ENCODE peak calls at places on chromosomes 16 and 17, in eight cellular contexts. X, O, F, E, W, B, K and R are unnamed samples.

GRCh38 chr17:806346-807145 is 24.4 kb downstream of the MRM3 start:
- DNase-seq in X (no peak), O (peak; percentile 38), F (no peak), E (no peak), W (no peak), B (no peak), K (no peak), R (no peak)

GRCh38 chr17:9644910-9645751 is at the start of gene USP43:
- DNase-seq in X (peak; percentile 50), O (no peak), F (no peak), E (peak; percentile 70), W (no peak), B (peak; percentile 85), K (no peak), R (no peak)

GRCh38 chr17:28812980-28813377 is 29.6 kb downstream of the FAM222B start:
- DNase-seq in X (no peak), O (no peak), F (peak; percentile 71), E (no peak), W (no peak), B (no peak), K (no peak), R (no peak)

GRCh38 chr16:56848056-56848936 is 16.7 kb upstream of the SLC12A3 start:
- DNase-seq in X (peak; percentile 65), O (peak; percentile 61), F (peak; percentile 79), E (peak; percentile 76), W (no peak), B (no peak), K (no peak), R (peak; percentile 86)

GRCh38 chr17:42780816-42781638 is 617 bp downstream of the WNK4 start:
- DNase-seq in X (peak; percentile 30), O (no peak), F (no peak), E (no peak), W (no peak), B (no peak), K (no peak), R (no peak)

GRCh38 chr17:61387511-61388305 is 11.9 kb upstream of the TBX2 start:
- DNase-seq in X (no peak), O (peak; percentile 42), F (no peak), E (no peak), W (no peak), B (no peak), K (no peak), R (no peak)

GRCh38 chr17:80055597-80055996 is 19.2 kb downstream of the CCDC40 start:
- DNase-seq in X (no peak), O (no peak), F (no peak), E (no peak), W (no peak), B (no peak), K (no peak), R (no peak)

GRCh38 chr17:16439867-16440351 is 24.5 kb downstream of the TRPV2 start:
- DNase-seq in X (peak; percentile 42), O (no peak), F (no peak), E (no peak), W (peak; percentile 12), B (peak; percentile 62), K (no peak), R (no peak)

GRCh38 chr17:48388955-48389764 is 40.9 kb downstream of the SKAP1 start:
- DNase-seq in X (no peak), O (no peak), F (no peak), E (no peak), W (no peak), B (no peak), K (no peak), R (no peak)

GRCh38 chr16:85994492-85995433 is 95.8 kb downstream of the IRF8 start:
- DNase-seq in X (no peak), O (no peak), F (no peak), E (no peak), W (no peak), B (no peak), K (no peak), R (peak; percentile 48)

DNA sequence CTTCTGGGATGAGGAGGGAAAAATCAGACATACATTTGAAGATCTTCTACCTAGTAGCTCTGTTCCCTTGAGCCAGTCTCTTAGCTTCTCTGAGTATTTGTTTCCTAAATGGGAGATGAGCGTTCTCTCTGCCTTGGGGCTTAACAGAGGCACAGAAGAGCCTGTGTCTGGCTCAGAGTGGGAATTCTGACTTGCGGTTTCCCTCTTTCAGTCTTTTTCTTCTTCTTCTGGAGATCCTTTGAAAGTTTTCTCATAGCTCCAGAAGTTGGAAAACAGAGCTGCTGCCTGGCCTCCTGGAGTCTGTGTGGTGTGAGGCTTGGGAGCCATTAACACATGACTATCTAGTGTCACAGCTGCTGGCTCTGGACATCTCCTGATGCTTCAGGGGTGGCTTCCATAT is 167.9 kb downstream of the MSI2 start:
- DNase-seq in X (no peak), O (no peak), F (no peak), E (no peak), W (no peak), B (no peak), K (no peak), R (no peak)
- H3K4me3 ChIP-seq in X (no peak overlapping the region), O (no peak overlapping the region), F (no peak overlapping the region), E (no peak overlapping the region), W (no peak overlapping the region), B (no peak overlapping the region), K (no peak overlapping the region), R (no peak overlapping the region)

GRCh38 chr17:77696720-77697460 is 261.6 kb upstream of the TNRC6C start:
- DNase-seq in X (no peak), O (no peak), F (no peak), E (peak; percentile 42), W (no peak), B (no peak), K (no peak), R (no peak)

GRCh38 chr17:77697480-77698400 is 260.8 kb upstream of the TNRC6C start:
- DNase-seq in X (no peak), O (no peak), F (no peak), E (no peak), W (no peak), B (no peak), K (no peak), R (peak; percentile 68)

GRCh38 chr17:77696151-77696719 is 262.3 kb upstream of the TNRC6C start:
- DNase-seq in X (no peak), O (no peak), F (no peak), E (peak; percentile 24), W (no peak), B (no peak), K (no peak), R (no peak)

GRCh38 chr17:77700165-77700881 is 258.2 kb upstream of the TNRC6C start:
- DNase-seq in X (no peak), O (no peak), F (no peak), E (no peak), W (no peak), B (no peak), K (no peak), R (peak; percentile 44)

DNA sequence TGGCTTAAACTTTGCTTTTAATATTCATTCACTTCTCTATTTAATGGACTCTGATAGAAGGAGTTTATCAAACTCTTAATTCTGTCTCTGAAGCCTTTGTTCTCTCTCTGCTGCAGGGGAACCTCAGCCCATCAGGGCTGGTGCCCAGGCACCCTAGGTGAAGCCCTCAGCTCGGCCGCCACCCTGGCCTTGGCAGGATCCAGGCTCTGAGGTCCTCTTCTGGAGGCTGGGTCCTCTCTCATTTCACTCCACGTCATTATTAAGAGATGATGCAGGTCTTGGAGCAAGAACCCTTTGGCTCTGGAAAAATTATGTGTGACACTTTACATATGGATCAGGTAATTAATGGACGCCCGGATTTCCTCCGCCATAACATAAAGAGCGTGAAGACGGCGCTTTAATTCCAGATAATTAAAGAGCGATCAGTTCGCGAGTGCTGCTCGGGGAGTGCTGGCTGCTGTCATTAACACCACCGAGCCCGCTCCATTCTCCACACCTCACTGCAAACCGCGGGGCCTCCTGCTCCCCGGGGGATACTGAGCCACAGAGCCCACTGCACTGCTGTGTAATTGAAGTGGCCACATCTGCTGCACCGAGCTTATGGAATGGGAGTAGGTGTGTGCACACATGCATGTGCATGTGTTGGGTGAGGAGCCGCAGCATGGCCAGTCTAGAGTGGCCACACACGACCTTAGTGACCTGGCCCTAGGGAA is 259.4 kb upstream of the TNRC6C start:
- DNase-seq in X (no peak), O (no peak), F (no peak), E (no peak), W (no peak), B (no peak), K (no peak), R (no peak)
- H3K27me3 ChIP-seq in X (peaks cover 64% of the 10 kb centered on the region), O (no peaks in the 10 kb centered on the region), F (peaks cover 62% of the 10 kb centered on the region), E (no peaks in the 10 kb centered on the region), W (peaks cover 8% of the 10 kb centered on the region), B (peaks cover 13% of the 10 kb centered on the region), K (peaks cover 39% of the 10 kb centered on the region), R (no peaks in the 10 kb centered on the region)

GRCh38 chr16:79593754-79594153 is 6.8 kb downstream of the MAF start:
- DNase-seq in X (no peak), O (no peak), F (no peak), E (no peak), W (no peak), B (no peak), K (no peak), R (no peak)

GRCh38 chr16:79593074-79593531 is 7.4 kb downstream of the MAF start:
- DNase-seq in X (peak; percentile 16), O (no peak), F (no peak), E (peak; percentile 53), W (no peak), B (peak; percentile 33), K (no peak), R (no peak)

GRCh38 chr16:79589495-79590134 is 10.9 kb downstream of the MAF start:
- DNase-seq in X (no peak), O (peak; percentile 64), F (no peak), E (no peak), W (no peak), B (no peak), K (peak; percentile 22), R (no peak)

GRCh38 chr16:79595261-79595660 is 5.3 kb downstream of the MAF start:
- DNase-seq in X (no peak), O (no peak), F (no peak), E (no peak), W (no peak), B (no peak), K (no peak), R (no peak)

DNA sequence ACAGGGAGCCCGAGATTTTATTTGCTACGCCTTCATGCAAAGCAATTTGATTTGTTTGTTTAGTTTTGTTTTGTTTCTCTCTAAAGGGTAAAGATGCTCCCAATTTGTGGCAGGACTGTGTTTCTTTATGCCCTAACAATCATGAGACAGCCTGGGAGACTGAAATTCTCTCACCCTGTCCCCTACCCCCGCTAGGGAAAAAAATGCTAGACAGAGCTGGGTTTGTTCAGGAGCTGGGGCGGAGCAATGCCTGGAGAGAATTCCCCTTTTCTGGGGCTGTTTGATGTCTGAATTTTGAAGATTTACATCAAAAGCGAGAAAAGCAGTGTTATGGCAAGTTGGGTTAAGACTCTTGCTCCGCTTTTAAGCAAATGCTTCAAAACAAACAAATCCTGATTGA is 8.4 kb downstream of the MAF start:
- DNase-seq in X (no peak), O (no peak), F (no peak), E (no peak), W (no peak), B (no peak), K (no peak), R (no peak)
- H3K27ac ChIP-seq in X (no peak overlapping the region), O (peak overlapping the region; percentile 95), F (no peak overlapping the region), E (peak overlapping the region; percentile 85), W (no peak overlapping the region), B (no peak overlapping the region), K (peak overlapping the region; percentile 95), R (no peak overlapping the region)

DNA sequence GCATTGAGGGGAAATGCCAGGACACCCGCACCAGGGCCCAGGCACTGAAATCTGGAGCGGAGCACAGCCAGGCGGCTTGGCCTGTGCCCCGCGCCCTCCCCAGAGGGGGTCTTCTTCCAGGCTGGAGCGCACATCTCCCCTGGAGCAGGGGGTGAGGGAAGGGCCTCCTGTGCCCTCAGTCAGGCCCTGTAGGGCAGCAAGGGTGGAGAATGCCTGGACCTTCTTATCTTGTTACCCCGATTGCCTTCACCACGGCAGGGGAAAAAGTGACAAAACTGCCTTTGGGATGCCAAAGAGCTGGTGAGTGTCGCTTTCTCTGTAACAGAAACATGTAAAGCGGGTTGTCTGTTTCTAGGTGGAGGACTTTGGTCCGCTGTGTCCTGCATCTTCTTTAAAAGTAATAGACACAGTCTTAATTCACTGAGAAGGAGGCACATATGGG is 48.3 kb upstream of the BAHCC1 start:
- DNase-seq in X (no peak), O (peak; percentile 63), F (no peak), E (no peak), W (no peak), B (no peak), K (no peak), R (no peak)
- H3K4me3 ChIP-seq in X (peak overlapping the region; percentile 64), O (peak overlapping the region; percentile 79), F (peak overlapping the region; percentile 76), E (peak overlapping the region; percentile 65), W (no peak overlapping the region), B (no peak overlapping the region), K (peak overlapping the region; percentile 77), R (no peak overlapping the region)